ENCODE peak calls at places on chromosomes 12 and 14, in eight cellular contexts. E is GM23338, H is endothelial cell of umbilical vein, D is SK-N-SH, T is esophagus muscularis mucosa, L is suprapubic skin, M is prostate gland, Z is Panc1. P is an unnamed sample.

GRCh38 chr14:32382704-32383103 is 53.6 kb downstream of the AKAP6 start:
- DNase-seq in E (peak; percentile 36), H (no peak), D (peak; percentile 34), T (no peak), L (no peak), M (no peak), Z (no peak), P (no peak)

GRCh38 chr12:100399095-100399494 is 42.2 kb downstream of the SLC17A8 start:
- DNase-seq in E (no peak), H (no peak), D (no peak), T (no peak), L (no peak), M (no peak), Z (no peak), P (no peak)

GRCh38 chr14:21300892-21301291 is 21.0 kb downstream of the RPGRIP1 start:
- DNase-seq in E (peak; percentile 78), H (no peak), D (peak; percentile 83), T (no peak), L (no peak), M (no peak), Z (no peak), P (no peak)

GRCh38 chr14:44662250-44662891 is 155.3 kb upstream of the FSCB start:
- DNase-seq in E (no peak), H (no peak), D (no peak), T (no peak), L (no peak), M (no peak), Z (no peak), P (no peak)

GRCh38 chr14:79724934-79725717 is 486.2 kb downstream of the DIO2 start:
- DNase-seq in E (no peak), H (no peak), D (no peak), T (no peak), L (no peak), M (no peak), Z (no peak), P (no peak)

GRCh38 chr12:93868771-93869170 is 191.6 kb downstream of the CRADD start:
- DNase-seq in E (no peak), H (no peak), D (no peak), T (peak; percentile 80), L (no peak), M (no peak), Z (no peak), P (no peak)

GRCh38 chr14:81450976-81451375 is 50.9 kb upstream of the STON2 start:
- DNase-seq in E (no peak), H (no peak), D (no peak), T (no peak), L (no peak), M (no peak), Z (no peak), P (no peak)

GRCh38 chr14:41606249-41607118 is at the start of gene LRFN5:
- DNase-seq in E (peak; percentile 74), H (no peak), D (peak; percentile 53), T (no peak), L (no peak), M (no peak), Z (no peak), P (peak; percentile 67)

GRCh38 chr12:56336361-56337167 is 2.1 kb upstream of the IL23A start:
- DNase-seq in E (peak; percentile 8), H (no peak), D (no peak), T (no peak), L (no peak), M (no peak), Z (no peak), P (no peak)

GRCh38 chr12:29073631-29074239 is 75.3 kb upstream of the FAR2 start:
- DNase-seq in E (peak; percentile 76), H (peak; percentile 67), D (peak; percentile 42), T (no peak), L (no peak), M (peak; percentile 6), Z (peak; percentile 42), P (no peak)

GRCh38 chr14:25116607-25117006 is 66.7 kb upstream of the STXBP6 start:
- DNase-seq in E (no peak), H (no peak), D (no peak), T (no peak), L (no peak), M (no peak), Z (no peak), P (no peak)

GRCh38 chr14:105366386-105367074 is 31.8 kb upstream of the TEX22 start:
- DNase-seq in E (no peak), H (no peak), D (no peak), T (no peak), L (no peak), M (no peak), Z (no peak), P (no peak)

GRCh38 chr12:26789731-26790644 is 43.0 kb downstream of the ITPR2 start:
- DNase-seq in E (no peak), H (no peak), D (no peak), T (no peak), L (no peak), M (no peak), Z (no peak), P (no peak)

GRCh38 chr12:122459211-122459610 is 36.7 kb upstream of the CLIP1 start:
- DNase-seq in E (no peak), H (no peak), D (no peak), T (no peak), L (peak; percentile 9), M (no peak), Z (no peak), P (peak; percentile 20)

GRCh38 chr14:63269561-63270225 is 49.0 kb downstream of the GPHB5 start:
- DNase-seq in E (no peak), H (no peak), D (no peak), T (no peak), L (no peak), M (no peak), Z (no peak), P (no peak)

GRCh38 chr12:11765421-11765816 is 115.9 kb downstream of the ETV6 start:
- DNase-seq in E (no peak), H (peak; percentile 24), D (no peak), T (no peak), L (no peak), M (no peak), Z (no peak), P (no peak)

DNA sequence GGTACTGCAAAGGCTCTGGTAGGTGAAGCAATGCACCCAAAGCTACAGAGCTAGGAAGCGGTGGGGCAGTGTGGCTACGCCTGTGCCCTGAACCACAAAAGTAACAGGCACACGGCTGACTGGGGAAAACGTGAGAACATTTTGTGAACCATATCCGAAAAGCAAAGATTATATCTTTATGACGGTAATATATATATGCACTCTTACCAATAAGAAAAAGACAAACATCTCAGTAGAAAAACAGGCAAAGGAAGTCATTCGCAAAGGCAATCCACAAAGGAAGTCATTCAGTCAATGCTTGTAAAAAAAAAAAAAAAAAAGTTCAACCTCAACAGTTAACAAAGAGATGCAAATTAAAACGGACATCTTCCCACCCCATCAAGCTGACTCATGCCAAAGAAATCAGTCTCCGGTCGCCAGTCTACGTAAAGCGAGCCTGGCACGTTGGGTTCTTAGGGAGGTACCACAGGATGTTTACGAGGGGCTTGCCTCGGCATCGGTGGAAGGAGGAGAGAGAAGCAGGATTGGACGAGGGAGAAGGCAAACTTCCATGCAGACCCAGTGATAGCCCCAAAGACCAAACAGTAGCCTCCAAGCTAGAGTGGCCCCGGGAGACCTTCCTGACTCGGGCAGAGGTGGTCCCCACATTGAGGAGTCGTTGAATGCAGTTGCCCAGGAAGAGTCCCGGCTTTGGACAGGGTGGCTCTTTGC is 39.4 kb upstream of the PPP2R5C start:
- DNase-seq in E (peak; percentile 53), H (peak; percentile 80), D (no peak), T (peak; percentile 91), L (peak; percentile 70), M (peak; percentile 79), Z (no peak), P (no peak)
- H3K4me1 ChIP-seq in E (peaks cover 3% of the 10 kb centered on the region), H (peaks cover 12% of the 10 kb centered on the region), D (peaks cover 2% of the 10 kb centered on the region), T (no peaks in the 10 kb centered on the region), L (peaks cover 4% of the 10 kb centered on the region), M (peaks cover 2% of the 10 kb centered on the region), Z (no peaks in the 10 kb centered on the region), P (no peaks in the 10 kb centered on the region)

DNA sequence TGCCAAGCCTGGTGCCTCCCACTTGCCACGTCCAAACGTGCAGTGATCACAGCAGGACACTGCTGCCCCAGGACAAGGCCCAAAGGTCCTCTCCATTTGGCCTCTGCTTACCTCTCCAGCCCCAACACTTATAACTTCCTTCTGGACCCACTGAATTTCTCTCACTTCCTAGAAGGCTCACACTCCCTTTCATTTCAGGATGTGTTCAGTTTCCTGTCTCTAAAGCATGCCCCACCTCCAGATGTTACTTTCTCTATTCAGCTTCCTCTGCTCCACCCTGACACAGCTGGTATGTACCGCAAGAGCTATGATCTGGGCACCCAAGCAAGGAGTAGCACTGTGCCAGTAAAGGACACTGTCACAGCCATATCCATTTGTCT is 33.0 kb downstream of the CDKL1 start:
- DNase-seq in E (no peak), H (peak; percentile 51), D (no peak), T (no peak), L (no peak), M (no peak), Z (no peak), P (no peak)
- TF ChIP-seq POLR2AphosphoS5 in E (no peak), H (peak; percentile 13), D (no peak), T (no peak), L (no peak), M (no peak), Z (no peak), P (no peak)

DNA sequence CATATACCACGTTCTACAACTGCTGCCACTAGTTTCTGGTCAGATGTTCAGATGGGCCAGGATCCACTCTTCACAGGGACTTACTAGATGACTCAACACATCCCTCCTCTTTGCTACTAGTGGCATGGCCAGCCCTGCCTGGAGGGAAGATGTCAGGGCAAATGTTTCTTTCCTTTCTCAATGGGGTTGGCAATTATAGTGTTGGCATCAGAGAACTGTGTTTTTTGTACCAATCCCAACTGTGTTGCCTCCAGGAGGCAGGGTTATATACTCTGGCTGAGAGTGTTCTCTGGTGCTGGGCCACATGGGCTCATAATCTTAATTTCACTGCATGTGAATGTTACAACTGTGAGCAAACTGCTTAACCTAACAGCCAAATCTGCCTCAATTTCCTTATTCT is 69.9 kb upstream of the AVPR1A start:
- DNase-seq in E (no peak), H (no peak), D (no peak), T (no peak), L (no peak), M (no peak), Z (no peak), P (no peak)
- TF ChIP-seq CTCF in E (peak; percentile 36), H (no peak), D (no peak), T (no peak), L (no peak), M (no peak), Z (no peak), P (no peak)

GRCh38 chr14:35340616-35341453 is 48.7 kb downstream of the PSMA6 start:
- DNase-seq in E (no peak), H (no peak), D (peak; percentile 15), T (no peak), L (no peak), M (no peak), Z (no peak), P (peak; percentile 71)

GRCh38 chr14:35339761-35340406 is 47.7 kb downstream of the PSMA6 start:
- DNase-seq in E (no peak), H (no peak), D (no peak), T (no peak), L (no peak), M (no peak), Z (no peak), P (peak; percentile 67)

GRCh38 chr14:35343709-35344474 is 51.7 kb downstream of the PSMA6 start:
- DNase-seq in E (no peak), H (no peak), D (no peak), T (no peak), L (no peak), M (no peak), Z (no peak), P (peak; percentile 67)

GRCh38 chr14:35341454-35342159 is 49.4 kb downstream of the PSMA6 start:
- DNase-seq in E (peak; percentile 50), H (peak; percentile 91), D (peak; percentile 73), T (peak; percentile 98), L (peak; percentile 98), M (peak; percentile 99), Z (no peak), P (peak; percentile 99)

GRCh38 chr14:35342160-35343010 is 50.2 kb downstream of the PSMA6 start:
- DNase-seq in E (no peak), H (no peak), D (no peak), T (no peak), L (no peak), M (peak; percentile 69), Z (no peak), P (peak; percentile 95)
- H3K4me1 ChIP-seq in E (no peaks in the 10 kb centered on the region), H (peaks cover 12% of the 10 kb centered on the region), D (peaks cover 17% of the 10 kb centered on the region), T (peaks cover 63% of the 10 kb centered on the region), L (peaks cover 54% of the 10 kb centered on the region), M (peaks cover 16% of the 10 kb centered on the region), Z (peaks cover 43% of the 10 kb centered on the region), P (peaks cover 49% of the 10 kb centered on the region)